ENCODE peak calls at places on chromosomes 11 and 22, in seven cellular contexts. B is K562, P is SK-N-SH, C is HepG2, S is H1, I is GM12878, F is HCT116. Z is an unnamed sample.

GRCh38 chr22:38218661-38219331 is 17.0 kb downstream of the MAFF start:
- DNase-seq in B (no peak), P (no peak), C (peak), S (peak), I (no peak), F (peak), Z (peak)

GRCh38 chr11:2140411-2141400 is 1.5 kb upstream of the IGF2 start:
- DNase-seq in B (no peak), P (no peak), C (no peak), S (no peak), I (no peak), F (no peak), Z (no peak)

GRCh38 chr11:129658558-129658882 is 157.1 kb upstream of the TMEM45B start:
- DNase-seq in B (no peak), P (no peak), C (no peak), S (peak), I (no peak), F (no peak), Z (peak)

GRCh38 chr22:21612858-21613257 is 17.0 kb downstream of the YDJC start:
- DNase-seq in B (peak), P (no peak), C (no peak), S (no peak), I (no peak), F (no peak), Z (no peak)

GRCh38 chr11:113446938-113447337 is 28.3 kb downstream of the DRD2 start:
- DNase-seq in B (no peak), P (peak), C (no peak), S (no peak), I (no peak), F (no peak), Z (no peak)

GRCh38 chr22:45684169-45684568 is 12.5 kb downstream of the ATXN10 start:
- DNase-seq in B (no peak), P (no peak), C (no peak), S (no peak), I (no peak), F (no peak), Z (no peak)

GRCh38 chr11:68384530-68385081 is 72.2 kb downstream of the LRP5 start:
- DNase-seq in B (no peak), P (no peak), C (no peak), S (no peak), I (no peak), F (no peak), Z (no peak)

GRCh38 chr11:15707194-15707593 is 592.5 kb downstream of the INSC start:
- DNase-seq in B (no peak), P (peak), C (no peak), S (no peak), I (no peak), F (no peak), Z (no peak)

GRCh38 chr11:119363874-119364590 is 17.5 kb downstream of the USP2 start:
- DNase-seq in B (peak), P (peak), C (no peak), S (peak), I (no peak), F (no peak), Z (peak)

GRCh38 chr11:26842458-26842841 is 120.6 kb upstream of the SLC5A12 start:
- DNase-seq in B (no peak), P (no peak), C (no peak), S (no peak), I (no peak), F (no peak), Z (no peak)

GRCh38 chr11:86294026-86294425 is 8.0 kb upstream of the HIKESHI start:
- DNase-seq in B (no peak), P (no peak), C (no peak), S (no peak), I (no peak), F (no peak), Z (no peak)

GRCh38 chr11:125315088-125315740 is 150.7 kb downstream of the PKNOX2 start:
- DNase-seq in B (no peak), P (peak), C (no peak), S (no peak), I (no peak), F (no peak), Z (no peak)

GRCh38 chr22:23767673-23768548 is at the start of gene CHCHD10:
- DNase-seq in B (peak), P (peak), C (peak), S (peak), I (no peak), F (peak), Z (peak)

GRCh38 chr11:106821291-106821690 is 197.0 kb downstream of the GUCY1A2 start:
- DNase-seq in B (no peak), P (no peak), C (no peak), S (no peak), I (no peak), F (no peak), Z (no peak)

GRCh38 chr22:23105304-23105703 is 35.0 kb downstream of the GNAZ start:
- DNase-seq in B (no peak), P (no peak), C (no peak), S (no peak), I (no peak), F (no peak), Z (no peak)

GRCh38 chr22:36790648-36791047 is 14.7 kb upstream of the IFT27 start:
- DNase-seq in B (peak), P (no peak), C (no peak), S (no peak), I (no peak), F (no peak), Z (peak)
- TF ChIP-seq JUND in B (no peak), P (no peak), C (no peak), S (no peak), I (no peak), F (no peak), Z (no peak)

GRCh38 chr11:32005786-32006406 is 85.0 kb upstream of the RCN1 start:
- DNase-seq in B (no peak), P (no peak), C (no peak), S (no peak), I (no peak), F (no peak), Z (no peak)

GRCh38 chr11:32008879-32009548 is 81.9 kb upstream of the RCN1 start:
- DNase-seq in B (no peak), P (no peak), C (no peak), S (no peak), I (no peak), F (no peak), Z (no peak)

GRCh38 chr11:32003335-32003734 is 87.5 kb upstream of the RCN1 start:
- DNase-seq in B (no peak), P (no peak), C (no peak), S (no peak), I (no peak), F (no peak), Z (no peak)

GRCh38 chr11:32002311-32002710 is 88.6 kb upstream of the RCN1 start:
- DNase-seq in B (no peak), P (no peak), C (no peak), S (no peak), I (no peak), F (no peak), Z (no peak)

DNA sequence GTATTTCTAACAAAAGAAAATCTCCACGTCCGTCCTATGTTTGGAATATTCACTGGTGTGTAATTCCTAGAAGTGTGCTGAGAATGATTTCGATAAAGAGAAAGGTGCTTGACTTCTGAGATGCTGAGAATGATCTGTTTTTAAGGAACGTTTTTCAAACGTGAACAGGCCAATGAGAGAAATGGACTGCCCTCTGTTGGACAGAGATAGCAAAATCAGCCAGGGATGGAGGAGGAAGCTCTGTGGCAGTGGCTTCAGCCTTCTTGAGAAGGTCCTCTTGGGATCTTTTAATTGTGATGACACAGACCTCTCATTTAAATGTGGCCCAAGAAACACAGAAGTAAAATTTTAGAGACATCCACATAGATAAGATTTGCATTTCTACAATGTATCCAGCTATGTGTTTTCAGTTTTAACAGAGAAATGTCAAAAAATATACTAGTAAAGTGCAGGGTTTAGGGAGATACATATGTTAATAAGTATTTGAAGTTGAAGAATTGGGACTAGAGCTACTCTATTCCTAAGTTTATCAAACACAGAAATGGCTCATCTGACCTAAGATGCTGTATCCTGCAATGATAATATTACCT is 84.0 kb upstream of the RCN1 start:
- DNase-seq in B (peak), P (peak), C (peak), S (no peak), I (peak), F (peak), Z (peak)
- TF ChIP-seq JUND in B (no peak), P (no peak), C (no peak), S (no peak), I (no peak), F (no peak), Z (no peak)

GRCh38 chr11:16804104-16804947 is 65.9 kb downstream of the C11orf58 start:
- DNase-seq in B (no peak), P (no peak), C (peak), S (no peak), I (no peak), F (no peak), Z (no peak)
- TF ChIP-seq JUND in B (no peak), P (no peak), C (no peak), S (no peak), I (no peak), F (no peak), Z (no peak)

GRCh38 chr11:44311339-44312261 is 1.7 kb upstream of the ALX4 start:
- DNase-seq in B (no peak), P (no peak), C (no peak), S (no peak), I (no peak), F (no peak), Z (no peak)

GRCh38 chr11:44314733-44315132 is 4.8 kb upstream of the ALX4 start:
- DNase-seq in B (no peak), P (no peak), C (no peak), S (no peak), I (no peak), F (no peak), Z (no peak)

GRCh38 chr11:44312876-44313275 is 2.9 kb upstream of the ALX4 start:
- DNase-seq in B (no peak), P (no peak), C (no peak), S (no peak), I (no peak), F (no peak), Z (no peak)

GRCh38 chr11:44315947-44316387 is 6.0 kb upstream of the ALX4 start:
- DNase-seq in B (peak), P (peak), C (no peak), S (no peak), I (no peak), F (no peak), Z (no peak)

GRCh38 chr11:44313701-44314489 is 4.0 kb upstream of the ALX4 start:
- DNase-seq in B (no peak), P (no peak), C (no peak), S (no peak), I (no peak), F (no peak), Z (peak)
- TF ChIP-seq JUND in B (no peak), P (no peak), C (no peak), S (no peak), I (no peak), F (no peak), Z (no peak)

GRCh38 chr11:7899418-7899817 is 31.6 kb downstream of the OR10A6 start:
- DNase-seq in B (no peak), P (no peak), C (no peak), S (no peak), I (no peak), F (no peak), Z (peak)
- TF ChIP-seq JUND in B (no peak), P (no peak), C (no peak), S (no peak), I (no peak), F (no peak), Z (no peak)

DNA sequence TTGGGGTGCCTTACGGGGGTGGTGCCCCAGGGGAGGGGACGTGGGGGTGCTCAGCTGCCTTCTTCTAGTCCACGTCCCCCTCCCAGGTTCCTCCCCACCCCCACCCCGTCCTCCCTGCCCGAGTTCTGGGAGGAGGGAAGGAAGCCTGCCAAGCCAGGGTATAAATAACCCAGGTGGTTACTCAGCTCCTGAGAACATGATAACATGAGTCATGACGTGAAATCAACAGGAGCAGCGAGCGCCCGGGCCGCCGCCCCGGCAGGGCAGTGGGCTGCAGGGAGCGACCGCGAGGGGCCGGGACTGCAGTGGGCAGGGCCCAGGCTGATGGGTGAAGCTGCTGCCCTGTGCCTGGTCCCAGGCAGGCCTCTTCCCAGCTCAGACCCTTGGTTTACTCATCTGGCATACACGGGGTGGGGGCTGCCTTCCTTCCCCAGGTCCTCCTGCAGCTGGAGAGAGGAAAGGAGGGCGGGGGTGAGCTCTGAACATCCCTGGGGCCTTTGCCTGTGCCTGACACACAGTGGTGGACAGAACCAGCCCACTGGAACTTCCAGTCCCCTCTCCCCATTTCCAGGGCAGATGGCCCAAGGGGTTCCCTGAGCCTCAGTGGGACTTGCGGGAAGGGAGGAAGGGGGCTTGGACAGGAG is 8.8 kb upstream of the PDGFB start:
- DNase-seq in B (peak), P (no peak), C (no peak), S (no peak), I (no peak), F (peak), Z (no peak)
- TF ChIP-seq JUND in B (peak), P (peak), C (no peak), S (no peak), I (no peak), F (no peak), Z (no peak)

GRCh38 chr11:84558085-84558905 is 1068.8 kb downstream of the DLG2 start:
- DNase-seq in B (peak), P (peak), C (peak), S (no peak), I (no peak), F (peak), Z (peak)
- TF ChIP-seq JUND in B (no peak), P (no peak), C (no peak), S (no peak), I (no peak), F (no peak), Z (no peak)

GRCh38 chr22:19870153-19871022 is 15.7 kb upstream of the GNB1L start:
- DNase-seq in B (no peak), P (no peak), C (peak), S (peak), I (no peak), F (no peak), Z (no peak)

GRCh38 chr22:19869497-19870152 is 15.0 kb upstream of the GNB1L start:
- DNase-seq in B (no peak), P (no peak), C (no peak), S (peak), I (no peak), F (no peak), Z (no peak)

GRCh38 chr22:19868333-19868732 is 13.7 kb upstream of the GNB1L start:
- DNase-seq in B (no peak), P (no peak), C (no peak), S (no peak), I (no peak), F (no peak), Z (no peak)

GRCh38 chr22:19867617-19868016 is 12.9 kb upstream of the GNB1L start:
- DNase-seq in B (no peak), P (no peak), C (no peak), S (no peak), I (no peak), F (no peak), Z (no peak)

GRCh38 chr22:19868773-19869471 is 14.2 kb upstream of the GNB1L start:
- DNase-seq in B (no peak), P (no peak), C (no peak), S (peak), I (no peak), F (no peak), Z (no peak)
- TF ChIP-seq JUND in B (no peak), P (no peak), C (no peak), S (no peak), I (no peak), F (no peak), Z (no peak)

GRCh38 chr11:62707277-62707771 is at the start of the genes BSCL2 and GNG3:
- DNase-seq in B (peak), P (peak), C (no peak), S (peak), I (no peak), F (no peak), Z (no peak)

GRCh38 chr11:62710001-62710345 is 2.5 kb downstream of the GNG3 start:
- DNase-seq in B (no peak), P (no peak), C (no peak), S (no peak), I (no peak), F (no peak), Z (no peak)

GRCh38 chr11:62708423-62709261 is 1.2 kb downstream of the GNG3 start:
- DNase-seq in B (peak), P (no peak), C (no peak), S (peak), I (no peak), F (no peak), Z (no peak)

GRCh38 chr11:62706841-62707240 is 383 bp downstream of the BSCL2 start:
- DNase-seq in B (no peak), P (no peak), C (no peak), S (no peak), I (no peak), F (no peak), Z (no peak)

DNA sequence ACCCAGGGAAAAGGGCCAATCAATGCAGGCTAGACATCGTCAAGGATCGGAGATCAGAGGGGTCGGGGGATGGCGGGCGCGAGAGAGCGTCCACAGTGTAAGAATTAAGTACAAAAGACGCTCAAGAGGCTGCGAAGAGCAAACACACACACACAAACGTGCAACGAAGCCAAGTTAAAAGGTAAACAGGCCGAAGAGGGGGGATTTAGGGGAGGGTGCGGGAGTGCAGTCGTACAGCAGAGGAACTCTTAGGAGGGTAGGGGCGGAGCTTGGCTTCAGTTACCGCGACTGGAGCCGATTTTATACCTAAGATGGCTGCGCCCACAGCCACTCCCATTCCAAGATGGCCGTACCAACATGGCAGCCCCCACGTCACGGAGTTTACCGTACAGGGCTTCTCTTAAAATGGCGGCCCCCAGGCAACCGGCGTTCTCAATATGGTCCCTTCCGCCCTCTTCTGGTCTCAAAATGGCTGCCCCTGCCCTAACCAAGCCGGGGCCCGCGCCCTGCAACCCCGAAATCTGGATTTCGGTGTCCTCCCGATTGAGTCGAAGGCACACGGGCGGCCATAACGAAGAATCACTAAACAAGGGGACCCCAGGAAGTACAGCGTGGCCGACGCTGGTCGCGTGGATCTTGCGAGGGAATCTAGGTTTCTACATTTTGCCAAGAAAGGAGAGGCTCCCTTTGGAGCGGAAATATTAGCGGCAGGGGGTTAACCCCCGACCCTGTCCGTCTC is 2.0 kb downstream of the GNG3 start:
- DNase-seq in B (peak), P (peak), C (no peak), S (peak), I (peak), F (no peak), Z (no peak)
- TF ChIP-seq JUND in B (no peak), P (peak), C (no peak), S (peak), I (no peak), F (no peak), Z (no peak)

DNA sequence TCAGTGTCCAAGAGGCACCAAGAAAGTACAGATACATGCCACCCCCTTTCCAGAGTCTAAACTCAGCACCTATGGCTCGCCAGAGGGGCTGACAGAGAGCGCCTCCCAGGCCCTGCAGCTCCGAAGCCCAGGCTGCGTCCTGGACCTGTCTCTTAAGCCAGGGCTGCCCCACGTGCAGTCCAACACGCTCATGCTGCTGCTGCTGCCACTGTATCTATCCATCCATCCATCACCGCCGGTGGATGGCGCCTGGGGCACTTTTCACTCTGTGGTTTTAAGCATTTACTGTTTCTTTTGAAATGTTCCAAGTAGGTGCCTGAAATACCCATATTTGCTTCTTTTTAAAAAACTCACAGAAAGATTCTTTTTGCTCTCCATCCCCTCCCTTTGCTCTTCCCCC is 41.8 kb downstream of the MACROD1 start:
- DNase-seq in B (peak), P (peak), C (no peak), S (no peak), I (no peak), F (no peak), Z (no peak)
- TF ChIP-seq JUND in B (no peak), P (no peak), C (no peak), S (no peak), I (no peak), F (no peak), Z (no peak)

Z was measured in T47D.